ENCODE peak calls at places on chromosomes 12 and 14, in seven cellular contexts. N is epithelial cell of esophagus, Q is hepatocyte, B is BJ, X is astrocyte of the spinal cord, J is cardiac fibroblast, S is mammary epithelial cell. F is an unnamed sample.

GRCh38 chr14:73771848-73772705 is 57.9 kb upstream of the PNMA1 start:
- DNase-seq in N (peak; percentile 89), Q (peak; percentile 95), B (no peak), X (peak; percentile 69), J (peak; percentile 79), S (peak; percentile 81), F (no peak)

GRCh38 chr14:53723221-53723620 is 233.4 kb downstream of the BMP4 start:
- DNase-seq in N (no peak), Q (no peak), B (no peak), X (no peak), J (no peak), S (no peak), F (no peak)

GRCh38 chr12:460301-461230 is 827 bp downstream of the B4GALNT3 start:
- DNase-seq in N (no peak), Q (peak; percentile 48), B (no peak), X (no peak), J (no peak), S (peak; percentile 14), F (no peak)

GRCh38 chr14:70268760-70269159 is 80.0 kb upstream of the SLC8A3 start:
- DNase-seq in N (peak; percentile 24), Q (no peak), B (no peak), X (no peak), J (no peak), S (no peak), F (no peak)

GRCh38 chr14:74368026-74368425 is 19.8 kb downstream of the VRTN start:
- DNase-seq in N (no peak), Q (no peak), B (no peak), X (no peak), J (no peak), S (no peak), F (no peak)

GRCh38 chr12:95181103-95181502 is 36.2 kb downstream of the FGD6 start:
- DNase-seq in N (no peak), Q (no peak), B (no peak), X (no peak), J (no peak), S (no peak), F (no peak)

GRCh38 chr14:105864116-105864515 is 337.7 kb downstream of the TMEM121 start:
- DNase-seq in N (no peak), Q (no peak), B (no peak), X (no peak), J (no peak), S (no peak), F (no peak)

GRCh38 chr12:126163984-126164383 is 1098.7 kb downstream of the AACS start:
- DNase-seq in N (no peak), Q (no peak), B (no peak), X (no peak), J (no peak), S (no peak), F (no peak)

GRCh38 chr14:54189358-54190354 is 207.2 kb upstream of the CDKN3 start:
- DNase-seq in N (peak; percentile 93), Q (peak; percentile 21), B (no peak), X (peak; percentile 82), J (peak; percentile 49), S (peak; percentile 92), F (no peak)

GRCh38 chr12:96208346-96208745 is 14.2 kb downstream of the ELK3 start:
- DNase-seq in N (peak; percentile 70), Q (no peak), B (no peak), X (peak; percentile 73), J (peak; percentile 90), S (peak; percentile 74), F (peak; percentile 58)

GRCh38 chr14:89731534-89731933 is 223.0 kb downstream of the EFCAB11 start:
- DNase-seq in N (no peak), Q (no peak), B (no peak), X (no peak), J (no peak), S (no peak), F (no peak)

GRCh38 chr12:57135487-57135886 is 7.2 kb downstream of the LRP1 start:
- DNase-seq in N (no peak), Q (peak; percentile 58), B (no peak), X (no peak), J (peak; percentile 92), S (no peak), F (no peak)

GRCh38 chr12:109604902-109605536 is 31.4 kb downstream of the MVK start:
- DNase-seq in N (no peak), Q (no peak), B (no peak), X (no peak), J (no peak), S (no peak), F (no peak)

GRCh38 chr14:23182372-23183014 is 967 bp downstream of the SLC7A8 start:
- DNase-seq in N (peak; percentile 33), Q (peak; percentile 63), B (no peak), X (no peak), J (no peak), S (peak; percentile 46), F (no peak)

GRCh38 chr12:58877243-58877743 is 43.0 kb downstream of the LRIG3 start:
- DNase-seq in N (peak; percentile 98), Q (peak; percentile 35), B (peak; percentile 31), X (peak; percentile 99), J (peak; percentile 24), S (peak; percentile 97), F (peak; percentile 71)

GRCh38 chr14:44701563-44702263 is 194.6 kb upstream of the FSCB start:
- DNase-seq in N (no peak), Q (no peak), B (no peak), X (no peak), J (peak; percentile 0), S (no peak), F (no peak)

GRCh38 chr12:113322353-113322752 is 12.6 kb downstream of the SLC8B1 start:
- DNase-seq in N (peak; percentile 92), Q (no peak), B (peak; percentile 32), X (peak; percentile 50), J (peak; percentile 54), S (peak; percentile 82), F (no peak)

GRCh38 chr12:106247731-106248176 is at the start of gene CKAP4:
- DNase-seq in N (peak; percentile 83), Q (peak; percentile 94), B (no peak), X (peak; percentile 85), J (peak; percentile 90), S (peak; percentile 37), F (no peak)

GRCh38 chr12:6235499-6235898 is 35.3 kb downstream of the CD9 start:
- DNase-seq in N (no peak), Q (peak; percentile 87), B (no peak), X (no peak), J (no peak), S (no peak), F (no peak)

GRCh38 chr12:19440019-19440858 is 947 bp downstream of the AEBP2 start:
- DNase-seq in N (peak; percentile 52), Q (peak; percentile 77), B (no peak), X (peak; percentile 55), J (peak; percentile 58), S (peak; percentile 52), F (no peak)

GRCh38 chr14:36268957-36269734 is 51.3 kb downstream of the MBIP start:
- DNase-seq in N (no peak), Q (no peak), B (no peak), X (no peak), J (no peak), S (no peak), F (no peak)

GRCh38 chr12:40378721-40379120 is 153.9 kb downstream of the LRRK2 start:
- DNase-seq in N (no peak), Q (no peak), B (no peak), X (no peak), J (no peak), S (no peak), F (no peak)

GRCh38 chr12:40376533-40377267 is 151.9 kb downstream of the LRRK2 start:
- DNase-seq in N (no peak), Q (no peak), B (no peak), X (no peak), J (no peak), S (no peak), F (no peak)

DNA sequence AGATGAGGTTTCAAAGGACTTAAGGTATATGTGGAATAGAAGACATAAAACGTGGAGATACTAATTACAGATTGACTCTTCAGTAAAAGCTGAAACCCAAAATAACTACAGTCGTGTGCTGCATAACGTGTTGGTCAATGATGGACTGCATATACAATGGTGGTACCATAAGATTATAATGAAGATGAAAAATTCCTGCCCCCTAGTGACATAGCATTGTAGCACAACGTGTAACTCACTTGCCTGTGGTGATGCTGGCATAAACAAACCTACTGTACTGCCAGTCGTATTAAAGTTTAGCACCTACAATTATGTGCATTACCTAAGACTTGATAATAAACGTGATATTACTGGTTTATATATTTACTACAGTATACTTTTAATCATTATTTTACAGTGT is 150.3 kb downstream of the LRRK2 start:
- DNase-seq in N (peak; percentile 27), Q (no peak), B (no peak), X (no peak), J (peak; percentile 2), S (no peak), F (no peak)
- TF ChIP-seq CTCF in N (peak; percentile 48), Q (no peak), B (peak; percentile 37), X (peak; percentile 30), J (peak; percentile 28), S (peak; percentile 49), F (peak; percentile 27)

DNA sequence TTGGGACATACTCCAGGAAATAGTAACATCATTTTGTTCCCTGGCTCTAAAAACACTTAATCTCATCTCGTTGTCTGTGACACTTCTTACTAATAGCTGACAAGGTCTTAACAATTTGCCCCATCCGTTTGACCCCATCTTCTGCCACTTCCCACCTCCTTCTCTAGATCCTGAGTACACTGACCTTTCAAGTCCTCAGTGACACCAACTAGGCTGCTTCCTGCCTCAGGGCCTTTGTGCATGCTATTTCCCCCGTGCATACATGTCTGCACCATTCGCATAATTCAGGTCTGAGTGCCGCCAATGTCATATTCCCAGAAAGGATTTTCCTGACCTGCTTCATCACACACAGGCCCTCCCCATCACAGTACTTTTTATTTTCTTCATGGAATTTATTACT is 70.6 kb upstream of the CCND2 start:
- DNase-seq in N (no peak), Q (no peak), B (no peak), X (no peak), J (no peak), S (no peak), F (no peak)
- H3K4me3 ChIP-seq in N (no peak overlapping the region), Q (no peak overlapping the region), B (no peak overlapping the region), X (no peak overlapping the region), J (no peak overlapping the region), S (no peak overlapping the region), F (no peak overlapping the region)

DNA sequence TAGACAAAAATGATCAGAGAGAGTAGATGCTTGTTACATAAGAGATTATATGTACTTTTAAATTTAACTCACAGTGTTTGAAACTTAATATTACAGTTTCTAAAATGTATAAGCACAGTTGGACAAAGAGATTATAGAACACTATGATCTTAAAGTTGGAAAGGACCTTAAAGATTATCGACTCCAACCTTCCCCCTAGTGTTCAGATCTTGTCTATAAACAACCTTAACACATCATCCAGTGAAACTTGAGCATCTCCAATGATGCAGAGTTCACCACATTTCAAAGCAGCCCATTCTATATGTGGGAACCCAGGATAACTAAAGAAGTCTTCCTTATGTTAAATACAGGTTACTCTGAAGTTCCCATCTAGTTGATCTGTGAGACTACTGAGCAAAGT is 480.8 kb downstream of the RMST start:
- DNase-seq in N (no peak), Q (no peak), B (no peak), X (no peak), J (no peak), S (peak; percentile 27), F (no peak)
- TF ChIP-seq CTCF in N (no peak), Q (no peak), B (no peak), X (no peak), J (no peak), S (peak; percentile 39), F (no peak)

GRCh38 chr12:67774983-67775587 is 126.5 kb downstream of the DYRK2 start:
- DNase-seq in N (peak; percentile 30), Q (no peak), B (no peak), X (no peak), J (no peak), S (peak; percentile 25), F (no peak)

GRCh38 chr12:67773896-67774295 is 125.4 kb downstream of the DYRK2 start:
- DNase-seq in N (no peak), Q (no peak), B (no peak), X (peak; percentile 59), J (no peak), S (no peak), F (no peak)

GRCh38 chr12:67772276-67773169 is 124.0 kb downstream of the DYRK2 start:
- DNase-seq in N (no peak), Q (peak; percentile 57), B (no peak), X (peak; percentile 80), J (peak; percentile 58), S (no peak), F (no peak)
- H3K4me3 ChIP-seq in N (no peak overlapping the region), Q (no peak overlapping the region), B (no peak overlapping the region), X (no peak overlapping the region), J (no peak overlapping the region), S (no peak overlapping the region), F (no peak overlapping the region)

F was measured in AG09309.